ENCODE peak calls at places on chromosomes 4 and X, in four cellular contexts. G is RWPE1, A is cardiac fibroblast, V is NAMALWA. Q is an unnamed sample.

GRCh38 chr4:179040259-179040658 is 1598.0 kb upstream of the AGA start:
- DNase-seq in V (no peak), A (no peak), G (no peak), Q (no peak)

GRCh38 chr4:10093801-10094552 is 22.6 kb downstream of the WDR1 start:
- DNase-seq in A (peak), V (no peak), G (no peak), Q (no peak)

GRCh38 chr4:13430834-13431568 is 53.1 kb downstream of the RAB28 start:
- DNase-seq in G (no peak), V (peak), A (no peak), Q (peak)

GRCh38 chr4:133000012-133000411 is 149.1 kb upstream of the PCDH10 start:
- DNase-seq in V (peak), A (peak), G (no peak), Q (no peak)

GRCh38 chr4:44629280-44629866 is 22.1 kb downstream of the YIPF7 start:
- DNase-seq in A (peak), G (peak), V (peak), Q (peak)

GRCh38 chr4:74365761-74366160 is 816 bp downstream of the EREG start:
- DNase-seq in V (no peak), G (no peak), A (peak), Q (no peak)

GRCh38 chrX:120224388-120224787 is 26.2 kb upstream of the ZBTB33 start:
- DNase-seq in A (no peak), V (no peak), G (no peak), Q (peak)

GRCh38 chr4:108829981-108830492 is 67.2 kb upstream of the ETNPPL start:
- DNase-seq in A (peak), V (no peak), G (no peak), Q (no peak)

GRCh38 chr4:149896428-149896827 is 80.8 kb upstream of the IQCM start:
- DNase-seq in V (no peak), G (peak), A (peak), Q (no peak)

GRCh38 chr4:20430555-20430954 is 178.8 kb downstream of the SLIT2 start:
- DNase-seq in G (peak), A (no peak), V (no peak), Q (no peak)

Q was measured in Karpas-422.